ENCODE peak calls at places on chromosomes 16 and 17, in seven cellular contexts. B is hypothalamus; T is substantia nigra; X is caudate nucleus; E is activated naive CD4-positive, alpha-beta T cell treated with anti-CD3 and anti-CD28 coated beads, Interleukin-2, amount 50 U/mL, for 72 hours; L is SHP77 treated with DMSO at 0.1 percent for 48 hours; Q is NCI-H774. K is an unnamed sample.
A peak's percentile ranks its signal among the peaks of the same experiment; 100 is the strongest.

GRCh38 chr17:44348234-44348987 is 3.3 kb downstream of the GRN start:
- DNase-seq in T (peak; percentile 22), B (peak; percentile 11), Q (no peak), L (no peak), X (no peak), E (no peak), K (no peak)

GRCh38 chr17:66272699-66273390 is 29.6 kb upstream of the PRKCA start:
- DNase-seq in X (no peak), Q (no peak), B (no peak), T (no peak), E (no peak), L (no peak), K (no peak)

GRCh38 chr17:69551212-69552010 is 136.9 kb downstream of the MAP2K6 start:
- DNase-seq in Q (no peak), T (no peak), B (no peak), L (no peak), X (no peak), E (no peak), K (no peak)

GRCh38 chr17:9899280-9900018 is 5.6 kb downstream of the RCVRN start:
- DNase-seq in T (no peak), X (no peak), L (no peak), E (no peak), B (no peak), Q (no peak), K (no peak)

GRCh38 chr17:46851029-46851741 is at the start of gene WNT9B:
- DNase-seq in E (peak; percentile 26), T (no peak), B (no peak), L (no peak), Q (peak; percentile 76), X (no peak), K (no peak)

GRCh38 chr16:29662000-29662728 is 883 bp upstream of the SPN start:
- DNase-seq in B (no peak), E (no peak), T (no peak), X (no peak), L (no peak), Q (no peak), K (no peak)

GRCh38 chr16:53949716-53950410 is 245.9 kb downstream of the FTO start:
- DNase-seq in X (no peak), L (no peak), B (no peak), T (no peak), E (no peak), Q (no peak), K (no peak)

GRCh38 chr17:78789663-78790181 is 7.6 kb upstream of the CYTH1 start:
- DNase-seq in T (peak; percentile 23), E (no peak), Q (peak; percentile 80), L (peak; percentile 81), X (no peak), B (no peak), K (peak; percentile 81)

GRCh38 chr17:66716236-66717026 is 118.5 kb upstream of the CACNG5 start:
- DNase-seq in T (no peak), L (no peak), Q (no peak), B (peak; percentile 28), E (no peak), X (no peak), K (no peak)

GRCh38 chr17:61414141-61414935 is 14.7 kb downstream of the TBX2 start:
- DNase-seq in L (no peak), Q (no peak), E (no peak), X (no peak), T (no peak), B (no peak), K (no peak)

GRCh38 chr17:39801055-39801454 is 63.1 kb downstream of the IKZF3 start:
- DNase-seq in X (no peak), L (no peak), T (no peak), E (no peak), Q (no peak), B (no peak), K (no peak)

GRCh38 chr16:50251375-50252081 is 14.8 kb upstream of the ADCY7 start:
- DNase-seq in E (no peak), T (no peak), B (no peak), Q (no peak), X (no peak), L (no peak), K (no peak)

GRCh38 chr17:60165223-60165622 is 15.4 kb downstream of the CA4 start:
- DNase-seq in Q (no peak), X (no peak), L (no peak), T (no peak), E (no peak), B (no peak), K (no peak)

GRCh38 chr17:61407211-61407911 is 7.7 kb downstream of the TBX2 start:
- DNase-seq in L (no peak), B (no peak), T (no peak), Q (no peak), E (no peak), X (no peak), K (no peak)

GRCh38 chr16:83692224-83692623 is 115.6 kb upstream of the HSBP1 start:
- DNase-seq in E (no peak), X (no peak), T (no peak), Q (no peak), L (no peak), B (no peak), K (no peak)

GRCh38 chr17:49696233-49696761 is 11.5 kb downstream of the SLC35B1 start:
- DNase-seq in B (no peak), Q (no peak), T (no peak), X (no peak), L (no peak), E (peak; percentile 65), K (no peak)

GRCh38 chr16:268141-269053 is 7.3 kb downstream of the RGS11 start:
- DNase-seq in Q (no peak), X (no peak), L (no peak), B (no peak), E (no peak), T (no peak), K (no peak)

GRCh38 chr16:67284699-67285646 is 5.6 kb downstream of the PLEKHG4 start:
- DNase-seq in T (peak; percentile 44), B (no peak), L (peak; percentile 64), Q (no peak), E (no peak), X (no peak), K (no peak)

GRCh38 chr16:630815-631405 is at the start of gene WFIKKN1:
- DNase-seq in B (no peak), X (no peak), L (no peak), T (no peak), Q (no peak), E (no peak), K (no peak)

GRCh38 chr17:75273968-75274708 is 3.1 kb upstream of the MIF4GD start:
- DNase-seq in B (no peak), E (no peak), L (no peak), X (no peak), T (no peak), Q (no peak), K (no peak)

GRCh38 chr17:70006159-70006558 is 68.9 kb upstream of the KCNJ16 start:
- DNase-seq in Q (no peak), L (no peak), E (no peak), T (no peak), X (no peak), B (no peak), K (no peak)

GRCh38 chr17:61584866-61585265 is 6.2 kb downstream of the NACA2 start:
- DNase-seq in B (no peak), T (no peak), X (no peak), E (no peak), L (no peak), Q (no peak), K (peak; percentile 58)

GRCh38 chr16:1993731-1994131 is 4.0 kb downstream of the SYNGR3 start:
- DNase-seq in Q (no peak), X (no peak), L (no peak), T (no peak), B (no peak), E (no peak), K (no peak)

GRCh38 chr16:53600076-53600475 is 97.1 kb upstream of the AKTIP start:
- DNase-seq in L (no peak), X (no peak), T (no peak), B (no peak), E (no peak), Q (no peak), K (no peak)

GRCh38 chr17:48351916-48352332 is 78.1 kb downstream of the SKAP1 start:
- DNase-seq in X (no peak), E (no peak), T (no peak), L (no peak), B (no peak), Q (peak; percentile 65), K (peak; percentile 21)

GRCh38 chr16:1150511-1150982 is 2.4 kb upstream of the CACNA1H start:
- DNase-seq in T (no peak), X (no peak), B (no peak), E (peak; percentile 38), L (no peak), Q (no peak), K (no peak)

GRCh38 chr16:928526-928925 is 42.3 kb downstream of the LMF1 start:
- DNase-seq in X (no peak), T (no peak), Q (no peak), L (no peak), E (no peak), B (no peak), K (no peak)

GRCh38 chr17:44971776-44972483 is 3.8 kb upstream of the C1QL1 start:
- DNase-seq in Q (no peak), E (peak; percentile 67), B (no peak), T (no peak), L (no peak), X (no peak), K (no peak)

GRCh38 chr16:84509032-84509950 is 4.8 kb upstream of the MEAK7 start:
- DNase-seq in E (no peak), T (no peak), X (no peak), L (no peak), Q (no peak), B (no peak), K (no peak)

GRCh38 chr17:80832266-80832676 is 159.4 kb upstream of the CHMP6 start:
- DNase-seq in E (no peak), T (no peak), B (no peak), X (no peak), Q (peak; percentile 32), L (peak; percentile 66), K (peak; percentile 28)

GRCh38 chr16:77183137-77183536 is 7.9 kb upstream of the MON1B start:
- DNase-seq in E (no peak), L (no peak), B (no peak), Q (no peak), T (no peak), X (no peak), K (no peak)

GRCh38 chr17:79592198-79592597 is 18.7 kb downstream of the RBFOX3 start:
- DNase-seq in X (no peak), L (no peak), B (no peak), E (no peak), Q (no peak), T (no peak), K (no peak)

K was measured in NCI-H446 treated with DMSO at 0.1 percent for 48 hours.